ENCODE peak calls at places on chromosomes 13 and 19, in five cellular contexts. S is PC-3, M is HL-60, L is right lobe of liver, N is tibial artery. U is an unnamed sample. For H3K27me3, the result is how much of the 10 kb centered on the place peaks cover.

GRCh38 chr13:30406779-30407416 is 15.4 kb upstream of the UBE2L5 start:
- DNase-seq in S (no peak), M (no peak), L (no peak), N (no peak), U (no peak)

GRCh38 chr19:27764186-27764804 is 1448.7 kb downstream of the UQCRFS1 start:
- DNase-seq in S (no peak), M (no peak), L (no peak), N (no peak), U (no peak)

GRCh38 chr13:97429681-97430081 is 4.3 kb upstream of the RAP2A start:
- DNase-seq in S (no peak), M (no peak), L (no peak), N (no peak), U (no peak)

GRCh38 chr13:90708159-90708558 is 639.3 kb upstream of the MIR17HG start:
- DNase-seq in S (no peak), M (no peak), L (no peak), N (no peak), U (peak)

GRCh38 chr19:42076375-42076944 is 494 bp downstream of the ZNF574 start:
- DNase-seq in S (peak), M (no peak), L (no peak), N (peak), U (no peak)

GRCh38 chr19:41376998-41377365 is 649 bp downstream of the TMEM91 start:
- DNase-seq in S (no peak), M (no peak), L (no peak), N (no peak), U (no peak)

GRCh38 chr19:48997972-48998371 is 4.3 kb downstream of the RUVBL2 start:
- DNase-seq in S (peak), M (peak), L (no peak), N (no peak), U (no peak)

GRCh38 chr13:39874331-39875055 is 219.0 kb downstream of the COG6 start:
- DNase-seq in S (no peak), M (no peak), L (no peak), N (no peak), U (no peak)

GRCh38 chr19:14686411-14686810 is 3.4 kb upstream of the ZNF333 start:
- DNase-seq in S (peak), M (peak), L (no peak), N (no peak), U (peak)

GRCh38 chr13:30877335-30877734 is 28.7 kb upstream of the MEDAG start:
- DNase-seq in S (no peak), M (no peak), L (no peak), N (no peak), U (no peak)

GRCh38 chr13:20349564-20350379 is 117.7 kb upstream of the GJB6 start:
- DNase-seq in S (no peak), M (no peak), L (no peak), N (peak), U (no peak)

GRCh38 chr19:45324349-45324907 is 1.8 kb upstream of the CKM start:
- DNase-seq in S (no peak), M (no peak), L (no peak), N (no peak), U (no peak)

GRCh38 chr19:34994643-34995471 is 5.3 kb upstream of the GRAMD1A start:
- DNase-seq in S (peak), M (no peak), L (peak), N (peak), U (no peak)

GRCh38 chr19:3687774-3688706 is 12.2 kb downstream of the PIP5K1C start:
- DNase-seq in S (no peak), M (no peak), L (peak), N (no peak), U (peak)

GRCh38 chr13:99774644-99775043 is 196.9 kb downstream of the ZIC5 start:
- DNase-seq in S (no peak), M (no peak), L (no peak), N (no peak), U (no peak)

GRCh38 chr13:98581377-98581776 is 4.5 kb upstream of the STK24 start:
- DNase-seq in S (no peak), M (no peak), L (no peak), N (no peak), U (no peak)

GRCh38 chr19:19426799-19427198 is 21.3 kb downstream of the GATAD2A start:
- DNase-seq in S (no peak), M (no peak), L (no peak), N (no peak), U (no peak)

GRCh38 chr19:49421039-49421877 is 2.0 kb downstream of the PTH2 start:
- DNase-seq in S (peak), M (no peak), L (no peak), N (no peak), U (no peak)

GRCh38 chr19:44998025-44998424 is 3.2 kb upstream of the RELB start:
- DNase-seq in S (no peak), M (no peak), L (no peak), N (no peak), U (no peak)

GRCh38 chr19:14337510-14337909 is 43.7 kb upstream of the ADGRE5 start:
- DNase-seq in S (peak), M (no peak), L (no peak), N (no peak), U (peak)

GRCh38 chr13:67143544-67144115 is 86.5 kb downstream of the PCDH9 start:
- DNase-seq in S (no peak), M (no peak), L (no peak), N (no peak), U (no peak)

GRCh38 chr13:90868321-90868920 is 479.1 kb upstream of the MIR17HG start:
- DNase-seq in S (peak), M (no peak), L (no peak), N (no peak), U (no peak)

GRCh38 chr13:30976041-30976440 is 43.6 kb downstream of the TEX26 start:
- DNase-seq in S (no peak), M (no peak), L (no peak), N (no peak), U (no peak)

GRCh38 chr13:98155475-98156111 is 12.7 kb downstream of the FARP1 start:
- DNase-seq in S (peak), M (no peak), L (no peak), N (no peak), U (no peak)

GRCh38 chr13:23554000-23554399 is 16.2 kb upstream of the TNFRSF19 start:
- DNase-seq in S (peak), M (no peak), L (no peak), N (no peak), U (peak)

GRCh38 chr19:48506138-48506733 is 5.4 kb downstream of the LMTK3 start:
- DNase-seq in S (peak), M (peak), L (no peak), N (peak), U (no peak)

GRCh38 chr19:13633109-13633508 is 126.8 kb upstream of the CACNA1A start:
- DNase-seq in S (peak), M (no peak), L (no peak), N (no peak), U (no peak)

GRCh38 chr19:5407356-5407755 is 47.9 kb upstream of the ZNRF4 start:
- DNase-seq in S (peak), M (no peak), L (no peak), N (no peak), U (no peak)

GRCh38 chr13:76293346-76293745 is 592.9 kb downstream of the KCTD12 start:
- DNase-seq in S (peak), M (no peak), L (no peak), N (no peak), U (peak)

GRCh38 chr19:10516671-10517286 is 468 bp downstream of the S1PR5 start:
- DNase-seq in S (no peak), M (no peak), L (no peak), N (no peak), U (peak)

GRCh38 chr19:20079487-20079886 is 1.7 kb downstream of the ZNF90 start:
- DNase-seq in S (no peak), M (no peak), L (no peak), N (no peak), U (no peak)

GRCh38 chr13:56351041-56351440 is 789.7 kb upstream of the PRR20A start:
- DNase-seq in S (peak), M (no peak), L (no peak), N (no peak), U (peak)
- TF ChIP-seq CTCF in S (no peak), M (no peak), L (no peak), N (no peak), U (peak)

GRCh38 chr19:46466536-46467199 is 4.7 kb downstream of the PNMA8A start:
- DNase-seq in S (peak), M (no peak), L (no peak), N (peak), U (peak)

GRCh38 chr19:46456930-46457329 is 14.4 kb downstream of the PNMA8A start:
- DNase-seq in S (no peak), M (no peak), L (no peak), N (no peak), U (no peak)

GRCh38 chr19:46460981-46461380 is 10.4 kb downstream of the PNMA8A start:
- DNase-seq in S (no peak), M (no peak), L (no peak), N (peak), U (peak)

GRCh38 chr19:46461537-46461936 is 9.8 kb downstream of the PNMA8A start:
- DNase-seq in S (no peak), M (no peak), L (no peak), N (no peak), U (peak)
- H3K27me3 ChIP-seq in S (under half), M (under half), L (under half), N (under half), U (under half)

GRCh38 chr19:33219261-33219812 is 6.3 kb downstream of the SLC7A10 start:
- DNase-seq in S (no peak), M (no peak), L (no peak), N (no peak), U (no peak)
- TF ChIP-seq CTCF in S (peak), M (no peak), L (no peak), N (no peak), U (peak)

GRCh38 chr13:106594986-106595385 is 27.0 kb upstream of the ARGLU1 start:
- DNase-seq in S (no peak), M (no peak), L (no peak), N (no peak), U (no peak)
- H3K27me3 ChIP-seq in S (under half), M (under half), L (under half), N (under half), U (under half)

GRCh38 chr19:51251453-51251790 is 542 bp downstream of the SIGLECL1 start:
- DNase-seq in S (no peak), M (no peak), L (no peak), N (no peak), U (no peak)
- TF ChIP-seq CTCF in S (no peak), M (no peak), L (no peak), N (no peak), U (no peak)

DNA sequence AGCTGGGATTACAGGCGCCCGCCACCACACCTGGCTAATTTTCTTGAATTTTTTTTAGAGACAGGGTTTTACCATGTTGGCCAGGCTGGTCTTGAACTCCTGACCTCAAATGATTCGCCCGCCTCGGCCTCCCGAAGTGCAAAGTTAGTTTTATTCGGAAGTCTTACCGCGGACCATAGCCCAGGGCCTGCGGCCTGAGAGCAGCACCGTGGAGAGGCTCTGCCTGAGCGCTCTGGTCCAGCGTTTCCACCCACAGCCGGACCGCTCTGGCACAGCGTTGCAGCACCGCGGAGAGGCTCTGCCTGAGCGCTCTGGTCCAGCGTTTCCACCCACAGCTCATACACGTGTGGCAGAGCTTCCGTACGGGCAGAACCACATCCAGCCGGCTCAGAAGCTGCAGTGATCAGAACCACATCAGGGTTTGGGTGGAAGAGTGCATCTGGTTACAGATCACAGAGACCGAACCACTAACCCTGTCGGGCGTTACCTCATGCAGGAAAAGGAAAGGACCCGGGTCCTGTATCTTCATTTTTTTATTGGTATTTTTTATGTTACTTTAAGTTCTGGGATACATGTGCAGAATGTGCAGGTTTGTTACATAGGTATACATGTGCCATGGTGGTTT is 102.4 kb upstream of the SOX1 start:
- DNase-seq in S (no peak), M (no peak), L (no peak), N (no peak), U (no peak)
- H3K27me3 ChIP-seq in S (under half), M (under half), L (under half), N (under half), U (under half)